ENCODE peak calls at places on chromosome 9, in six cellular contexts. H is T47D; Q is stimulated activated CD4-positive, alpha-beta T cell treated with anti-CD3 and anti-CD28 coated beads, Interleukin-1b, Interleukin-23, amount 100 ng/mL, for 4 hours; O is NCI-H146; W is HTR-8/SVneo; G is RKO. B is an unnamed sample.
A peak's percentile ranks its signal among the peaks of the same experiment; 100 is the strongest.

GRCh38 chr9:137409515-137409914 is 13.4 kb downstream of the EXD3 start:
- DNase-seq in H (no peak), Q (no peak), O (no peak), W (no peak), G (no peak), B (no peak)

GRCh38 chr9:15882328-15882727 is 329.5 kb downstream of the CCDC171 start:
- DNase-seq in H (no peak), Q (no peak), O (no peak), W (no peak), G (no peak), B (no peak)

GRCh38 chr9:96453625-96454024 is 3.7 kb downstream of the HABP4 start:
- DNase-seq in H (peak; percentile 55), Q (no peak), O (no peak), W (peak; percentile 35), G (peak; percentile 76), B (no peak)

GRCh38 chr9:36576866-36577265 is 4.2 kb downstream of the MELK start:
- DNase-seq in H (no peak), Q (no peak), O (no peak), W (no peak), G (peak; percentile 34), B (no peak)

GRCh38 chr9:98380065-98380681 is 124.7 kb upstream of the TBC1D2 start:
- DNase-seq in H (no peak), Q (no peak), O (no peak), W (peak; percentile 29), G (peak; percentile 14), B (no peak)

GRCh38 chr9:130687615-130688014 is 6.0 kb upstream of the EXOSC2 start:
- DNase-seq in H (no peak), Q (no peak), O (no peak), W (no peak), G (no peak), B (no peak)

GRCh38 chr9:69339620-69340019 is 14.6 kb downstream of the ENTREP1 start:
- DNase-seq in H (no peak), Q (no peak), O (no peak), W (no peak), G (no peak), B (no peak)

GRCh38 chr9:109117856-109118801 is 1.6 kb downstream of the TMEM245 start:
- DNase-seq in H (peak; percentile 33), Q (no peak), O (peak; percentile 26), W (peak; percentile 69), G (peak; percentile 97), B (no peak)

GRCh38 chr9:15714746-15715145 is 161.9 kb downstream of the CCDC171 start:
- DNase-seq in H (no peak), Q (no peak), O (no peak), W (no peak), G (no peak), B (no peak)

GRCh38 chr9:114178756-114179450 is 23.6 kb downstream of the COL27A1 start:
- DNase-seq in H (no peak), Q (no peak), O (no peak), W (no peak), G (no peak), B (no peak)

B was measured in NCI-H345.